ENCODE peak calls at places on chromosomes 2 and 18, in seven cellular contexts. I is RKO, N is D341Med, R is anterior cingulate cortex, L is activated T-cell treated with anti-CD3 and anti-CD28 coated beads for 1 hour, W is PC-3, G is NCI-H1694 treated with DMSO at 0.1 percent for 48 hours. Z is an unnamed sample.

GRCh38 chr2:187942876-187943275 is 348.8 kb upstream of the GULP1 start:
- DNase-seq in I (no peak), N (no peak), R (no peak), L (no peak), W (no peak), G (no peak), Z (no peak)

GRCh38 chr2:230230087-230230486 is 4.6 kb downstream of the SP140 start:
- DNase-seq in I (peak; percentile 31), N (no peak), R (no peak), L (no peak), W (peak; percentile 48), G (no peak), Z (no peak)

GRCh38 chr2:173496746-173497145 is 142.1 kb downstream of the CDCA7 start:
- DNase-seq in I (peak; percentile 16), N (no peak), R (no peak), L (no peak), W (no peak), G (no peak), Z (no peak)

GRCh38 chr2:170869036-170869435 is 52.3 kb downstream of the GAD1 start:
- DNase-seq in I (no peak), N (no peak), R (no peak), L (no peak), W (peak; percentile 10), G (no peak), Z (no peak)

GRCh38 chr2:200330351-200331120 is 24.0 kb downstream of the SPATS2L start:
- DNase-seq in I (no peak), N (peak; percentile 39), R (no peak), L (no peak), W (no peak), G (no peak), Z (no peak)

GRCh38 chr2:2020897-2021296 is 276.6 kb upstream of the PXDN start:
- DNase-seq in I (no peak), N (no peak), R (no peak), L (no peak), W (no peak), G (no peak), Z (no peak)

GRCh38 chr2:180604077-180604476 is 376.3 kb upstream of the UBE2E3 start:
- DNase-seq in I (peak; percentile 25), N (peak; percentile 15), R (no peak), L (no peak), W (peak; percentile 62), G (no peak), Z (no peak)

GRCh38 chr2:219630770-219631405 is 3.5 kb downstream of the SLC4A3 start:
- DNase-seq in I (no peak), N (no peak), R (no peak), L (no peak), W (no peak), G (no peak), Z (peak; percentile 90)

GRCh38 chr2:33059452-33060156 is 112.9 kb downstream of the LTBP1 start:
- DNase-seq in I (no peak), N (no peak), R (no peak), L (no peak), W (no peak), G (no peak), Z (no peak)

GRCh38 chr18:41077076-41077475 is 878.0 kb upstream of the PIK3C3 start:
- DNase-seq in I (no peak), N (no peak), R (no peak), L (no peak), W (peak; percentile 46), G (no peak), Z (no peak)

GRCh38 chr2:197024206-197024605 is 97.7 kb upstream of the PGAP1 start:
- DNase-seq in I (no peak), N (no peak), R (no peak), L (no peak), W (peak; percentile 51), G (peak; percentile 33), Z (no peak)

GRCh38 chr2:43159797-43160196 is 66.6 kb downstream of the ZFP36L2 start:
- DNase-seq in I (no peak), N (no peak), R (no peak), L (no peak), W (no peak), G (no peak), Z (no peak)

GRCh38 chr2:120873958-120874357 is 138.3 kb downstream of the GLI2 start:
- DNase-seq in I (no peak), N (no peak), R (no peak), L (no peak), W (no peak), G (no peak), Z (no peak)

GRCh38 chr2:39068757-39069515 is 51.9 kb downstream of the SOS1 start:
- DNase-seq in I (no peak), N (no peak), R (no peak), L (no peak), W (no peak), G (no peak), Z (no peak)